ENCODE peak calls at places on chromosomes 2 and 18, in nine cellular contexts. Q is thoracic aorta, J is psoas muscle, O is adipocyte, C is brain microvascular endothelial cell, G is HepG2, X is left lung, K is endodermal cell, F is mucosa of descending colon. U is an unnamed sample. For H3K36me3, the result is how much of the 10 kb centered on the place peaks cover.

GRCh38 chr2:46887028-46887885 is 28.3 kb downstream of the MCFD2 start:
- DNase-seq in K (no peak), O (no peak), Q (no peak), G (no peak), J (no peak), C (peak), F (no peak), X (no peak), U (no peak)

GRCh38 chr2:136919682-136920081 is 154.3 kb downstream of the THSD7B start:
- DNase-seq in F (no peak), J (no peak), O (no peak), G (no peak), Q (no peak), X (no peak), K (no peak), C (no peak), U (no peak)

GRCh38 chr2:215466097-215466909 is 30.4 kb upstream of the FN1 start:
- DNase-seq in F (no peak), X (no peak), Q (no peak), O (peak), G (no peak), J (no peak), C (peak), K (no peak), U (no peak)

GRCh38 chr18:23354625-23355024 is 98.5 kb upstream of the RIOK3 start:
- DNase-seq in Q (no peak), O (peak), K (no peak), C (peak), J (no peak), X (no peak), F (no peak), G (peak), U (no peak)

GRCh38 chr2:221422516-221423211 is 149.4 kb downstream of the EPHA4 start:
- DNase-seq in Q (no peak), J (no peak), G (no peak), O (no peak), C (peak), F (no peak), K (no peak), X (no peak), U (no peak)

GRCh38 chr18:22609642-22610041 is 191.9 kb upstream of the CTAGE1 start:
- DNase-seq in K (peak), J (peak), Q (peak), F (peak), O (peak), X (no peak), C (peak), G (peak), U (peak)

GRCh38 chr2:39099820-39100728 is 20.8 kb downstream of the SOS1 start:
- DNase-seq in C (no peak), X (no peak), F (no peak), G (no peak), J (no peak), K (no peak), O (no peak), Q (no peak), U (no peak)

GRCh38 chr2:100142393-100142792 is at the start of gene AFF3:
- DNase-seq in C (no peak), Q (no peak), X (no peak), O (no peak), K (no peak), F (no peak), J (no peak), G (no peak), U (no peak)

GRCh38 chr2:62216616-62217015 is 20.7 kb downstream of the B3GNT2 start:
- DNase-seq in J (peak), O (peak), G (peak), F (no peak), X (no peak), Q (no peak), C (peak), K (peak), U (no peak)

GRCh38 chr2:189580267-189580661 is 322 bp downstream of the SLC40A1 start:
- DNase-seq in C (no peak), G (peak), O (peak), K (peak), X (peak), Q (no peak), F (peak), J (peak), U (peak)

GRCh38 chr2:383888-384287 is 96.0 kb upstream of the ALKAL2 start:
- DNase-seq in C (no peak), K (no peak), F (peak), J (no peak), G (no peak), Q (no peak), O (no peak), X (no peak), U (no peak)

GRCh38 chr2:88521445-88522070 is 69.1 kb upstream of the FOXI3 start:
- DNase-seq in O (peak), X (no peak), Q (no peak), K (no peak), J (no peak), G (no peak), C (peak), F (no peak), U (no peak)

GRCh38 chr2:177078416-177078815 is 134.2 kb upstream of the HNRNPA3 start:
- DNase-seq in F (peak), G (no peak), Q (no peak), J (peak), K (no peak), C (no peak), X (peak), O (no peak), U (no peak)

GRCh38 chr2:159168707-159169106 is 117.8 kb downstream of the WDSUB1 start:
- DNase-seq in O (no peak), F (no peak), Q (no peak), J (no peak), X (no peak), C (peak), K (no peak), G (no peak), U (no peak)

GRCh38 chr18:23237524-23238151 is 102.4 kb downstream of the CABLES1 start:
- DNase-seq in G (no peak), C (peak), Q (peak), K (peak), X (peak), J (peak), F (peak), O (peak), U (no peak)

GRCh38 chr2:44825702-44826101 is 115.8 kb upstream of the SIX3 start:
- DNase-seq in J (no peak), K (no peak), G (no peak), F (peak), X (no peak), O (no peak), C (no peak), Q (no peak), U (no peak)

GRCh38 chr2:239106314-239106908 is 258.5 kb downstream of the TWIST2 start:
- DNase-seq in C (peak), J (no peak), X (no peak), F (peak), K (peak), Q (no peak), O (peak), G (peak), U (no peak)
- H3K36me3 ChIP-seq in C (under half), J (half or more), X (under half), F (under half), K (under half), Q (under half), O (under half), G (under half), U (under half)

GRCh38 chr18:38290229-38290628 is 724.6 kb upstream of the CELF4 start:
- DNase-seq in O (no peak), C (no peak), G (no peak), J (no peak), F (no peak), K (no peak), Q (no peak), X (no peak), U (no peak)
- H3K36me3 ChIP-seq in O (under half), C (under half), G (under half), J (under half), F (under half), K (under half), Q (under half), X (under half), U (under half)

DNA sequence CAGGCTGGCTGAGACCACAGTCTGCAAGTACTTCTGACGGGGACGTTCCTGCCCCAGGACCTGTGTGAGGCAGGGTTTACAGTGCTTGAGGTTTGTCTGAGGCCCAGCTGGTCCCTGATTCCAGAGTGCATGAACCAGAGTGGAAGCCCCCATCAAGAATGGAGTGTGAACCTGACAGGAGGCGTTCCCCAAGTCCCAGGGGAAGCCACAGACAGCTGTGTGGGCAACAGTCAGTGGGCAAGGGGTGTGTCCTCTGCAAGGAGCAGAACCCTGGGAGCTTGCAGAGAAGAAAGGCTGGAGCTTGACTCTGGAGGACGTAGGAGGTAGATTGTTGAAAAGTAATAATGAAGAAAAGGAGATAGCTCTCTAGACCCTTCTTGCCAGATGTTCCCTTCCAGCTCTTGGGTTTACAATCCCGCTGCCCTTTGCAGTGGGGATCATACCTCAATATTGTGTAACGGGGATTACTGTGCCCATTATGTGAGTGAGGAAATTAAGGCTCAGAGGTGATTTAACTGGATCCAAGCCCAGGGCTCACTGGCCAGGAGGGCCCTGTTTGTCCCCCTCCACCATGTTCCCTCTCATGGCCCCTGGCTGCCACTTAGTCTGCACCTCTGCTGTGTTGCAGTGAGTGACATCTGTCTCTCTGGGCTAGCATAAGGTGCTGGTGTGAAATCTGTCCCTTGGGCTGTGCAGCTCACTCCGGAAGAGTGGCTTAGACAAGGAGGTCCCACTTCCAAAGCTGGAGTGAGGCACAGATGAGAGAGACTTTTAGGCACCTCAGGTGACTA is 6.2 kb downstream of the DBI start:
- DNase-seq in C (no peak), J (no peak), Q (no peak), G (no peak), F (no peak), K (peak), O (no peak), X (no peak), U (no peak)
- H3K36me3 ChIP-seq in C (half or more), J (half or more), Q (under half), G (half or more), F (under half), K (half or more), O (half or more), X (under half), U (under half)

GRCh38 chr18:9951022-9951859 is 37.4 kb downstream of the VAPA start:
- DNase-seq in J (no peak), F (no peak), X (no peak), O (peak), C (peak), G (peak), Q (no peak), K (peak), U (no peak)
- H3K36me3 ChIP-seq in J (half or more), F (under half), X (under half), O (half or more), C (under half), G (under half), Q (under half), K (half or more), U (under half)

U was measured in pancreas.